ENCODE peak calls at places on chromosome 9, in five cellular contexts. G is ELF-1; J is activated CD4-positive, alpha-beta T cell treated with anti-CD3 and anti-CD28 coated beads, Interleukin-2, amount 50 U/mL, for 1 hour; A is GM23338; U is stimulated activated CD8-positive, alpha-beta memory T cell treated with anti-CD3 and anti-CD28 coated beads, Interleukin-4, amount 100 ng/mL, for 24 hours. M is an unnamed sample.

GRCh38 chr9:126406075-126406675 is 79.5 kb downstream of the MVB12B start:
- DNase-seq in J (no peak), A (no peak), U (no peak), G (peak; percentile 68), M (peak; percentile 54)

GRCh38 chr9:22056402-22056801 is 47.3 kb upstream of the CDKN2B start:
- DNase-seq in J (no peak), G (no peak), A (no peak), U (no peak), M (no peak)

GRCh38 chr9:130282000-130282700 is 16.6 kb downstream of the HMCN2 start:
- DNase-seq in G (no peak), J (no peak), A (no peak), U (no peak), M (peak; percentile 57)

GRCh38 chr9:96048116-96048953 is 172.8 kb downstream of the ERCC6L2 start:
- DNase-seq in U (no peak), G (peak; percentile 33), J (no peak), A (peak; percentile 57), M (peak; percentile 96)

GRCh38 chr9:114691046-114691955 is 9.3 kb upstream of the TEX48 start:
- DNase-seq in A (no peak), G (no peak), U (no peak), J (peak; percentile 46), M (no peak)

GRCh38 chr9:130997925-130998595 is 10.9 kb upstream of the LAMC3 start:
- DNase-seq in G (peak; percentile 93), A (peak; percentile 95), J (peak; percentile 19), U (peak; percentile 7), M (peak; percentile 86)

GRCh38 chr9:114384836-114385411 is 2.9 kb downstream of the AKNA start:
- DNase-seq in A (no peak), J (no peak), U (no peak), G (no peak), M (no peak)

GRCh38 chr9:35415769-35416427 is 74.0 kb upstream of the RUSC2 start:
- DNase-seq in U (no peak), G (peak; percentile 42), A (peak; percentile 67), J (no peak), M (peak; percentile 44)

GRCh38 chr9:134666801-134667200 is 25.2 kb downstream of the COL5A1 start:
- DNase-seq in U (no peak), A (no peak), G (no peak), J (no peak), M (no peak)

GRCh38 chr9:87193925-87194380 is 246.6 kb upstream of the GAS1 start:
- DNase-seq in U (no peak), G (no peak), A (peak; percentile 33), J (no peak), M (peak; percentile 60)

M was measured in left kidney.